ENCODE peak calls at places on chromosome 13, in four cellular contexts. S, X, J and Z are unnamed samples.

GRCh38 chr13:34547929-34548328 is 394.1 kb upstream of the NBEA start:
- DNase-seq in S (no peak), X (no peak), J (no peak), Z (no peak)

GRCh38 chr13:101341464-101341863 is 74.8 kb downstream of the NALCN start:
- DNase-seq in X (no peak), S (no peak), J (no peak), Z (no peak)

GRCh38 chr13:40777166-40777956 is 6.4 kb upstream of the MRPS31 start:
- DNase-seq in J (no peak), X (peak; percentile 64), S (no peak), Z (no peak)

GRCh38 chr13:24392972-24393371 is 83.6 kb downstream of the C1QTNF9 start:
- DNase-seq in X (no peak), J (no peak), S (no peak), Z (no peak)

GRCh38 chr13:57631607-57632275 is at the start of gene PCDH17:
- DNase-seq in X (no peak), S (peak; percentile 7), J (peak; percentile 34), Z (no peak)

GRCh38 chr13:52638929-52639328 is 3.3 kb upstream of the HNRNPA1L2 start:
- DNase-seq in S (no peak), J (no peak), X (no peak), Z (no peak)

GRCh38 chr13:35136585-35136984 is 194.5 kb downstream of the NBEA start:
- DNase-seq in J (no peak), X (no peak), S (no peak), Z (no peak)

GRCh38 chr13:26968431-26969335 is 202.9 kb downstream of the USP12 start:
- DNase-seq in X (no peak), J (peak; percentile 76), S (no peak), Z (no peak)

GRCh38 chr13:19158006-19158405 is 23.6 kb downstream of the TUBA3C start:
- DNase-seq in J (no peak), X (no peak), S (no peak), Z (peak; percentile 64)

DNA sequence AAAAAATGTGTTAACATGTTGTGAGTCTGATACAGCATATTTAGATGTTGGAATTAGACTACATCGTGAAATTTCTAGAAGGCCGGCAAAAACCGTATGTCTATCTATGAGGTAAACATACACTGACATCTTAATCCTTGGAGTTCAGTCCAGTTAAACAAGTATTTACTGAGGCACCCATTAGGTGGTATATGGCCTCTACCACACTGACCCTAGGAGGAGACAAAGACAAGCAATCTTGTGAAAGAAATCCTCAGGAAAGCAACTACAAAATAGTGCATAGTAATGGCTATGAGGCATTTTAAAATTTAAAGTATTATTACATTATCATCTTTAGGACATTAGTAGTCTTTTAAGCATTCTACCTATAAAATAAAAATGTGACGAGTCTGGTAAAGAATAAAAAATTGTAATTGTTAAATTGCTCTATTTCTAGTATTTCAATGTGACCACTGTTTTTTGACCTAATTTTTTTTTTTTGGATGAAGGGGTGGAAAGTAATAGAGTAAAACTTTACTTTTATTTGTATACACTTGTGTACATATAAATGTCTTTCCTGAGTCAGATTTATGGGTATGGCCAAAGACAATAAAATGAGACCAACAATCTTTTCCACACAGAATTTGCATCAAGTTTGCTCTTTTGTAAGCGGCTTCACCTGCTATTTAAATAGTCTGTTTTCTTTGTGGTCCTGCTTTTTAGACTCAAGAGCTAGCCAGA is 50.5 kb downstream of the KATNAL1 start:
- DNase-seq in J (no peak), S (no peak), X (no peak), Z (no peak)
- TF ChIP-seq CTCF in J (no peak), S (no peak), X (no peak), Z (no peak)

DNA sequence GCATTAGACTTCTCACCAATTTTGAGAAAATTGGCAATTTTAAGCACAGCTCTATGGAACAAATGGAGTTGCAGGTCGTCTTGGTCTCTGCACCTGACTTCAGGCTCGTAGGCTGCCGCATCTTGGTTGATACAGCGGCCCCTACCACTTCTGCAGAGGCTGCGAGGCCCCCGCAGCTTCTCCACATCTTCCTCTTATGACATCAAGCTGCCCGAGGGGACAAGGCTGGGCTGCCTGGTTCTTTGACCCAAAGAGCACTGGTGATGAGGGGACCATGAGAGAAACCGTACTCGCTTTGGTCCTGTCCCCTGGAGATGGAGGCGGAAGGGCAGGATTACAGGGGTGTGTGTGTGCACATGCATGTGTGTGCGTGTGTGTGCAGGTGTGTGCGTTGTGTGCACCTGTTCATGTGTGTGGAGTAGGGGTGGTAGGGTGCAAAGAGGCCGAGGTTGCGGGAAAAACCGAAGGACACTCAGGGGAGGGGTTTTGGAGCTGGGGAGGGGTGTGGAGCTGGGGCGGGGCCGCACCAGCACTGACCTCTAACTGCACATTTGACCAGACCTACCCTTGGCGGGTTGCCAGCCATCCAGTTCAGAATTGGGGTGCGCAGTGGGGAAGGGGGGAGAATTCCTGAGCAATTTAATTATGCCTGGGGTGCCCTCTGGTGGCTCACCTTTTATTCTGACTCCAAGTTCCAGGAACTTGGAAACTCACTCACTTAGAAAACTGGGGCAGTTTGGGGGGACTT is 65.1 kb upstream of the ARHGEF7 start:
- DNase-seq in S (peak; percentile 48), X (peak; percentile 69), J (peak; percentile 35), Z (peak; percentile 68)
- H3K27ac ChIP-seq in S (no peak overlapping the region), X (no peak overlapping the region), J (no peak overlapping the region), Z (no peak overlapping the region)

GRCh38 chr13:32495429-32495828 is 43.2 kb downstream of the N4BP2L2 start:
- DNase-seq in S (no peak), X (no peak), J (no peak), Z (no peak)

GRCh38 chr13:32496574-32497160 is 41.9 kb downstream of the N4BP2L2 start:
- DNase-seq in X (no peak), J (no peak), S (no peak), Z (no peak)

GRCh38 chr13:32499538-32500210 is 38.9 kb downstream of the N4BP2L2 start:
- DNase-seq in S (no peak), J (no peak), X (no peak), Z (no peak)

GRCh38 chr13:32491028-32491427 is 47.6 kb downstream of the N4BP2L2 start:
- DNase-seq in J (no peak), S (no peak), X (no peak), Z (no peak)

GRCh38 chr13:32495841-32496240 is 42.8 kb downstream of the N4BP2L2 start:
- DNase-seq in S (no peak), J (no peak), X (no peak), Z (no peak)
- H3K4me3 ChIP-seq in S (no peak overlapping the region), J (no peak overlapping the region), X (no peak overlapping the region), Z (no peak overlapping the region)

DNA sequence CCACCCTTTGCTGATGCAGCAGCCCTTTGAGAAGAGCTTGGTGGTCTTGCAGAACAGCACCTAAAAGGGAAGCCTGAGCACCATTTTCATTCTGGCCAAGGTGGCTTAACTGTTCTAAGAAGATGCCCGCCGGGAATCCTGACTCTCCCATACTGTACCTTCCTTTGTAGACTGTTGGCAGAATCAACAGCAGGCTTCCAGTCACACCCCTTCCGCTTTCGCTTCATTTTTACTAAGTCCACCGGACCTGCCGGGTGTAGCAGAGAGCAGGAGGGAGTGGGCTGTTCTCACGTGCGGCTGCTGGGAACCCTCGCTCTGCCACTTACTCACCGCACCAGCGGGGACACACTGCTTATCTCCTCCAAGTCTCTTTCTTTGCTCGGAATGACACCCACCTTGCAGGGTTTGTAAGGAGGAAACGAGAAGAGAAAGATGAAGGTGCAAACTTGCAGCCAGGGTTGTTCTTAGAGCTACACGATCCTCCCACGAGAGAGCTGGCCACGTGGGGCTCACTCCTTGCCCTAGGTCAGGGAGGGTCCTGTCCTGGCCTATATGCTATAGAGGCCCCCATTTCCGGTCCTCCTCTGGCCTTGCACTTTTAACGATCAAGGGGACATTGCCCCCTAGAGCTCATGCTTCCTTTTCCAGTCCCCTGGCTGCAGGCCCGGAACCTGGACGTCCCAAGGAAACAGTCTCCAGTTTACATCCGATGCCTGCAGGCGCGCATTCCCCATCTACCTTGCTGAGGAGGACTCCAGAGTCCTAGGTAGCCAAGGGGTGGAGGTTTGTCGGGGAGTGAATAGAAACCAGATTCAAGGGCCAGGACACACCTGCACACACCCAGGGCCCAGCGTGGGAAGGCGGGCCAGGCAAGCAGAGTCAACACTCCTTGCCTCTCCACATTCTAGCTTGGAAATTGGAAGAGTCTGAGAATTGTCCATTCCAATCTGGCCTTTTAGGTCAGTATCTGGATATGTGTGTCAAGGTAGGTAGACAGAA is 453.6 kb downstream of the IRS2 start:
- DNase-seq in S (no peak), J (peak; percentile 44), X (no peak), Z (no peak)
- TF ChIP-seq CTCF in S (no peak), J (no peak), X (no peak), Z (no peak)

GRCh38 chr13:49936085-49936942 is at the start of gene SPRYD7:
- DNase-seq in X (peak; percentile 95), S (peak; percentile 99), J (peak; percentile 98), Z (peak; percentile 99)

GRCh38 chr13:49938274-49938673 is 2.1 kb upstream of the SPRYD7 start:
- DNase-seq in X (no peak), J (no peak), S (no peak), Z (no peak)

GRCh38 chr13:49935171-49936084 is 712 bp downstream of the SPRYD7 start:
- DNase-seq in S (no peak), J (peak; percentile 33), X (peak; percentile 13), Z (no peak)

GRCh38 chr13:49938921-49939320 is 2.8 kb upstream of the SPRYD7 start:
- DNase-seq in J (peak; percentile 78), S (peak; percentile 50), X (no peak), Z (no peak)

DNA sequence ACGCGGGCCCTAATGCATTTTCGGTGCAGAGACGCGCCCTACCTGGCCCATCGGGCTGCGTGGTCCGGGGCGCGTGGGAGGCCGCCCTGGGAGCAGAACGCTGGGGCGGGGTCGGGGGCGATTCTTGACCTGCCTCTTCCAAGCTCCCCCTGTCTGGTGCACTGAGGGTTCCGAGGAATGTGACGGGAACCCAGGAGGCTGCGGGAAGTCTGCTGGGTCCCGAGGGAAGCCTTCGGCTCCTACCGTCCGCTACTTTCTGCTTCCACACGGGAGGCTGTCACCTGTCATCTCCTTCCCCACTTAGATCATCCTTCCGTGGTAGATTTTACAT is 768 bp upstream of the SPRYD7 start:
- DNase-seq in J (no peak), S (no peak), X (no peak), Z (no peak)
- H3K27ac ChIP-seq in J (peak overlapping the region; percentile 89), S (no peak overlapping the region), X (peak overlapping the region; percentile 76), Z (peak overlapping the region; percentile 88)